ENCODE peak calls at places on chromosomes 4 and X, in eight cellular contexts. N is T-cell, O is NCI-H2081, E is AG09319, H is left cardiac atrium, P is type B pancreatic cell, G is lower leg skin, X is germinal center. K is an unnamed sample.

GRCh38 chrX:25084446-25084845 is 68.7 kb upstream of the ARX start:
- DNase-seq in P (no peak), H (no peak), E (no peak), X (no peak), N (no peak), O (peak), G (no peak), K (no peak)

GRCh38 chrX:46130246-46130645 is 415.0 kb downstream of the ZNF674 start:
- DNase-seq in G (no peak), O (peak), E (no peak), X (no peak), P (no peak), N (no peak), H (no peak), K (no peak)

GRCh38 chr4:106019771-106020170 is 124.5 kb downstream of the NPNT start:
- DNase-seq in X (no peak), G (no peak), H (no peak), E (no peak), P (no peak), N (no peak), O (no peak), K (no peak)

GRCh38 chr4:146367347-146367746 is 153.0 kb downstream of the REELD1 start:
- DNase-seq in G (no peak), P (no peak), N (no peak), H (no peak), E (no peak), O (no peak), X (no peak), K (no peak)

GRCh38 chr4:81631958-81632439 is 160.3 kb upstream of the RASGEF1B start:
- DNase-seq in H (no peak), N (no peak), E (peak), G (peak), P (no peak), X (no peak), O (no peak), K (peak)

GRCh38 chrX:1448793-1449580 is 3.7 kb downstream of the ASMTL start:
- DNase-seq in O (no peak), N (no peak), G (no peak), P (peak), E (no peak), H (peak), X (no peak), K (no peak)

GRCh38 chrX:126770179-126770578 is 49.4 kb upstream of the PRR32 start:
- DNase-seq in O (peak), E (no peak), H (no peak), X (no peak), G (no peak), P (no peak), N (no peak), K (no peak)

GRCh38 chr4:48341776-48342558 is 638 bp downstream of the SLAIN2 start:
- DNase-seq in N (no peak), P (peak), E (no peak), G (no peak), H (peak), X (peak), O (peak), K (no peak)

GRCh38 chr4:129822708-129823504 is 727.0 kb downstream of the C4orf33 start:
- DNase-seq in P (no peak), G (no peak), O (peak), N (no peak), X (no peak), H (peak), E (no peak), K (no peak)

GRCh38 chrX:124280294-124280902 is 52.1 kb upstream of the TEX13D start:
- DNase-seq in E (no peak), P (no peak), G (no peak), X (no peak), N (no peak), H (no peak), O (no peak), K (no peak)

GRCh38 chr4:140901736-140902336 is 145.7 kb upstream of the TBC1D9 start:
- DNase-seq in H (no peak), P (no peak), O (no peak), E (no peak), X (no peak), G (no peak), N (no peak), K (no peak)

GRCh38 chr4:82823062-82823461 is 24.5 kb upstream of the SCD5 start:
- DNase-seq in E (no peak), N (no peak), O (no peak), H (no peak), G (no peak), P (no peak), X (no peak), K (no peak)

GRCh38 chr4:91758487-91758886 is 545.3 kb upstream of the GRID2 start:
- DNase-seq in G (no peak), N (no peak), O (no peak), H (no peak), P (no peak), X (no peak), E (no peak), K (no peak)

GRCh38 chrX:29281078-29281742 is 694.0 kb downstream of the IL1RAPL1 start:
- DNase-seq in X (no peak), O (no peak), N (no peak), H (no peak), E (no peak), P (no peak), G (no peak), K (no peak)

K was measured in AG09309.